ENCODE peak calls at places on chromosomes 2 and 18, in seven cellular contexts. X, P, K, O, Y, B and S are unnamed samples.
A peak's percentile ranks its signal among the peaks of the same experiment; 100 is the strongest.

GRCh38 chr2:35462226-35462983 is 893.2 kb upstream of the CRIM1 start:
- DNase-seq in B (no peak), X (no peak), P (no peak), O (no peak), K (no peak), Y (peak; percentile 6), S (no peak)

GRCh38 chr18:45449761-45450227 is 165.5 kb upstream of the SLC14A2 start:
- DNase-seq in Y (peak; percentile 2), P (peak; percentile 77), K (peak; percentile 15), X (no peak), O (no peak), B (no peak), S (no peak)

GRCh38 chr2:131659168-131659572 is 131.5 kb downstream of the CCDC74A start:
- DNase-seq in B (no peak), P (no peak), K (no peak), X (no peak), O (no peak), Y (peak; percentile 56), S (no peak)

GRCh38 chr2:45591073-45591472 is 20.0 kb downstream of the SRBD1 start:
- DNase-seq in X (no peak), Y (no peak), B (peak; percentile 6), P (no peak), K (no peak), O (no peak), S (no peak)

GRCh38 chr2:177622516-177622915 is 229.9 kb downstream of the AGPS start:
- DNase-seq in O (no peak), Y (peak; percentile 57), K (no peak), P (no peak), B (no peak), X (no peak), S (no peak)

GRCh38 chr2:4047961-4048891 is 344.9 kb downstream of the DCDC2C start:
- DNase-seq in X (no peak), O (no peak), P (no peak), Y (peak; percentile 52), K (no peak), B (no peak), S (no peak)

GRCh38 chr2:182033449-182033848 is 47.8 kb downstream of the PPP1R1C start:
- DNase-seq in K (no peak), X (no peak), O (no peak), B (no peak), P (no peak), Y (no peak), S (no peak)

GRCh38 chr2:71995067-71995665 is 152.5 kb downstream of the CYP26B1 start:
- DNase-seq in Y (peak; percentile 60), K (peak; percentile 58), P (no peak), B (peak; percentile 5), X (no peak), O (no peak), S (peak; percentile 43)

GRCh38 chr2:176725873-176726645 is 456.8 kb downstream of the MTX2 start:
- DNase-seq in O (no peak), X (no peak), P (no peak), Y (no peak), B (no peak), K (no peak), S (no peak)

GRCh38 chr18:78797499-78797898 is 182.1 kb upstream of the SALL3 start:
- DNase-seq in Y (no peak), K (no peak), X (no peak), P (no peak), B (no peak), O (no peak), S (no peak)

GRCh38 chr2:132401326-132401725 is 15.3 kb upstream of the GPR39 start:
- DNase-seq in P (no peak), X (no peak), K (no peak), O (no peak), Y (no peak), B (no peak), S (no peak)

GRCh38 chr2:113181491-113182051 is 7.8 kb downstream of the PSD4 start:
- DNase-seq in K (no peak), O (no peak), Y (no peak), P (no peak), B (no peak), X (no peak), S (no peak)

GRCh38 chr18:13460946-13461345 is 242.4 kb downstream of the LDLRAD4 start:
- DNase-seq in B (no peak), K (no peak), X (no peak), Y (no peak), O (no peak), P (peak; percentile 57), S (no peak)

GRCh38 chr2:38602136-38602731 is 494 bp downstream of the HNRNPLL start:
- DNase-seq in X (peak; percentile 44), K (no peak), P (peak; percentile 76), Y (no peak), B (no peak), O (no peak), S (no peak)

GRCh38 chr2:230891108-230891507 is 26.4 kb downstream of the ITM2C start:
- DNase-seq in O (no peak), P (no peak), Y (peak; percentile 57), X (no peak), B (no peak), K (no peak), S (no peak)

GRCh38 chr2:23484163-23484740 is 99.3 kb downstream of the KLHL29 start:
- DNase-seq in X (no peak), Y (no peak), K (no peak), P (no peak), O (no peak), B (no peak), S (no peak)

GRCh38 chr2:240060977-240061591 is 7.8 kb upstream of the OR6B3 start:
- DNase-seq in B (peak; percentile 57), K (peak; percentile 77), O (no peak), X (peak; percentile 49), P (no peak), Y (peak; percentile 63), S (peak; percentile 75)

GRCh38 chr2:124877065-124877671 is 852.1 kb downstream of the CNTNAP5 start:
- DNase-seq in Y (peak; percentile 75), O (no peak), X (no peak), B (peak; percentile 81), K (no peak), P (no peak), S (no peak)

GRCh38 chr2:38443021-38443541 is 66.0 kb upstream of the ATL2 start:
- DNase-seq in B (no peak), P (peak; percentile 82), Y (peak; percentile 91), O (no peak), K (no peak), X (no peak), S (no peak)

GRCh38 chr18:45106331-45106774 is 425.7 kb downstream of the SETBP1 start:
- DNase-seq in X (peak; percentile 34), Y (peak; percentile 53), P (no peak), K (no peak), B (no peak), O (peak; percentile 13), S (peak; percentile 86)

GRCh38 chr2:231392431-231393148 is 2.9 kb upstream of the B3GNT7 start:
- DNase-seq in X (no peak), P (no peak), B (no peak), Y (no peak), K (no peak), O (no peak), S (no peak)

GRCh38 chr2:127511917-127512316 is 14.4 kb downstream of the IWS1 start:
- DNase-seq in Y (no peak), P (no peak), O (no peak), K (no peak), B (no peak), X (no peak), S (no peak)